ENCODE peak calls at places on chromosome 7, in seven cellular contexts. J is heart left ventricle, F is neural progenitor cell, L is transverse colon, I is foreskin fibroblast, W is lower lobe of right lung, H is fibroblast of lung. K is an unnamed sample.

GRCh38 chr7:106344861-106345260 is 60.1 kb upstream of the NAMPT start:
- DNase-seq in J (no peak), F (no peak), L (no peak), I (peak; percentile 19), W (no peak), H (peak; percentile 53), K (no peak)

GRCh38 chr7:133568544-133568943 is 315.7 kb downstream of the EXOC4 start:
- DNase-seq in J (no peak), F (no peak), L (no peak), I (no peak), W (no peak), H (peak; percentile 21), K (no peak)

GRCh38 chr7:90843467-90843866 is 247.3 kb downstream of the CDK14 start:
- DNase-seq in J (no peak), F (no peak), L (no peak), I (no peak), W (no peak), H (no peak), K (no peak)

GRCh38 chr7:106277976-106278375 is 6.8 kb downstream of the NAMPT start:
- DNase-seq in J (no peak), F (no peak), L (no peak), I (no peak), W (no peak), H (peak; percentile 75), K (no peak)

GRCh38 chr7:84633-85020 is 107.7 kb upstream of the FAM20C start:
- DNase-seq in J (no peak), F (no peak), L (no peak), I (no peak), W (no peak), H (no peak), K (no peak)

GRCh38 chr7:77473240-77474005 is 57.3 kb upstream of the GSAP start:
- DNase-seq in J (no peak), F (no peak), L (no peak), I (no peak), W (no peak), H (no peak), K (no peak)

GRCh38 chr7:18788026-18788425 is 292.5 kb downstream of the HDAC9 start:
- DNase-seq in J (no peak), F (no peak), L (no peak), I (no peak), W (no peak), H (no peak), K (no peak)

GRCh38 chr7:32658034-32658944 is 163.0 kb downstream of the AVL9 start:
- DNase-seq in J (no peak), F (no peak), L (peak; percentile 33), I (no peak), W (no peak), H (peak; percentile 65), K (no peak)

GRCh38 chr7:151755131-151755787 is 121.7 kb downstream of the PRKAG2 start:
- DNase-seq in J (peak; percentile 66), F (no peak), L (peak; percentile 37), I (peak; percentile 57), W (peak; percentile 59), H (no peak), K (peak; percentile 41)

GRCh38 chr7:1922071-1922869 is 252.2 kb downstream of the ELFN1 start:
- DNase-seq in J (peak; percentile 29), F (no peak), L (no peak), I (peak; percentile 71), W (peak; percentile 49), H (no peak), K (peak; percentile 43)

GRCh38 chr7:149456770-149457421 is 4.0 kb downstream of the ZNF777 start:
- DNase-seq in J (no peak), F (no peak), L (no peak), I (no peak), W (no peak), H (peak; percentile 9), K (no peak)

GRCh38 chr7:56479136-56479535 is 362.9 kb upstream of the NUPR2 start:
- DNase-seq in J (no peak), F (no peak), L (no peak), I (no peak), W (no peak), H (no peak), K (no peak)

GRCh38 chr7:157404845-157405481 is 68.2 kb downstream of the DNAJB6 start:
- DNase-seq in J (peak; percentile 27), F (no peak), L (no peak), I (peak; percentile 94), W (no peak), H (peak; percentile 91), K (peak; percentile 95)

GRCh38 chr7:93828260-93828659 is 62.3 kb downstream of the TFPI2 start:
- DNase-seq in J (no peak), F (no peak), L (no peak), I (no peak), W (no peak), H (no peak), K (no peak)

GRCh38 chr7:63024446-63024845 is 974.2 kb upstream of the ZNF722 start:
- DNase-seq in J (no peak), F (no peak), L (no peak), I (no peak), W (no peak), H (no peak), K (no peak)

GRCh38 chr7:133320887-133321286 is 68.0 kb downstream of the EXOC4 start:
- DNase-seq in J (no peak), F (no peak), L (no peak), I (no peak), W (no peak), H (no peak), K (no peak)

GRCh38 chr7:50807026-50807730 is 24.5 kb upstream of the GRB10 start:
- DNase-seq in J (no peak), F (no peak), L (no peak), I (no peak), W (no peak), H (peak; percentile 82), K (no peak)

GRCh38 chr7:20407585-20408466 is 77.1 kb downstream of the ITGB8 start:
- DNase-seq in J (peak; percentile 86), F (peak; percentile 34), L (no peak), I (peak; percentile 31), W (peak; percentile 69), H (peak; percentile 76), K (no peak)

GRCh38 chr7:28126047-28127041 is 54.3 kb downstream of the JAZF1 start:
- DNase-seq in J (no peak), F (no peak), L (no peak), I (no peak), W (no peak), H (no peak), K (no peak)

GRCh38 chr7:144391823-144392255 is 11.7 kb downstream of the NOBOX start:
- DNase-seq in J (no peak), F (peak; percentile 69), L (no peak), I (peak; percentile 9), W (no peak), H (peak; percentile 37), K (peak; percentile 29)

GRCh38 chr7:155467846-155468821 is 10.2 kb downstream of the EN2 start:
- DNase-seq in J (no peak), F (peak; percentile 74), L (no peak), I (no peak), W (peak; percentile 44), H (no peak), K (no peak)

GRCh38 chr7:14233026-14233897 is 243.8 kb upstream of the ETV1 start:
- DNase-seq in J (no peak), F (no peak), L (no peak), I (peak; percentile 11), W (no peak), H (peak; percentile 68), K (no peak)

GRCh38 chr7:141484907-141485306 is 66.3 kb upstream of the AGK start:
- DNase-seq in J (no peak), F (no peak), L (no peak), I (no peak), W (no peak), H (no peak), K (no peak)

GRCh38 chr7:141481971-141482370 is 69.2 kb upstream of the AGK start:
- DNase-seq in J (no peak), F (no peak), L (no peak), I (no peak), W (no peak), H (no peak), K (no peak)

GRCh38 chr7:141486959-141487358 is 64.3 kb upstream of the AGK start:
- DNase-seq in J (no peak), F (peak; percentile 3), L (no peak), I (no peak), W (no peak), H (no peak), K (no peak)

GRCh38 chr7:141480953-141481352 is 70.3 kb upstream of the AGK start:
- DNase-seq in J (no peak), F (no peak), L (no peak), I (no peak), W (no peak), H (no peak), K (no peak)

GRCh38 chr7:141483044-141483443 is 68.2 kb upstream of the AGK start:
- DNase-seq in J (no peak), F (no peak), L (no peak), I (no peak), W (no peak), H (no peak), K (no peak)
- H3K4me3 ChIP-seq in J (no peak overlapping the region), F (no peak overlapping the region), L (no peak overlapping the region), I (no peak overlapping the region), W (no peak overlapping the region), H (no peak overlapping the region), K (no peak overlapping the region)

GRCh38 chr7:39924122-39924521 is 25.9 kb upstream of the CDK13 start:
- DNase-seq in J (no peak), F (no peak), L (no peak), I (no peak), W (no peak), H (no peak), K (no peak)
- TF ChIP-seq CTCF in J (no peak), F (no peak), L (no peak), I (no peak), W (no peak), H (no peak), K (no peak)

DNA sequence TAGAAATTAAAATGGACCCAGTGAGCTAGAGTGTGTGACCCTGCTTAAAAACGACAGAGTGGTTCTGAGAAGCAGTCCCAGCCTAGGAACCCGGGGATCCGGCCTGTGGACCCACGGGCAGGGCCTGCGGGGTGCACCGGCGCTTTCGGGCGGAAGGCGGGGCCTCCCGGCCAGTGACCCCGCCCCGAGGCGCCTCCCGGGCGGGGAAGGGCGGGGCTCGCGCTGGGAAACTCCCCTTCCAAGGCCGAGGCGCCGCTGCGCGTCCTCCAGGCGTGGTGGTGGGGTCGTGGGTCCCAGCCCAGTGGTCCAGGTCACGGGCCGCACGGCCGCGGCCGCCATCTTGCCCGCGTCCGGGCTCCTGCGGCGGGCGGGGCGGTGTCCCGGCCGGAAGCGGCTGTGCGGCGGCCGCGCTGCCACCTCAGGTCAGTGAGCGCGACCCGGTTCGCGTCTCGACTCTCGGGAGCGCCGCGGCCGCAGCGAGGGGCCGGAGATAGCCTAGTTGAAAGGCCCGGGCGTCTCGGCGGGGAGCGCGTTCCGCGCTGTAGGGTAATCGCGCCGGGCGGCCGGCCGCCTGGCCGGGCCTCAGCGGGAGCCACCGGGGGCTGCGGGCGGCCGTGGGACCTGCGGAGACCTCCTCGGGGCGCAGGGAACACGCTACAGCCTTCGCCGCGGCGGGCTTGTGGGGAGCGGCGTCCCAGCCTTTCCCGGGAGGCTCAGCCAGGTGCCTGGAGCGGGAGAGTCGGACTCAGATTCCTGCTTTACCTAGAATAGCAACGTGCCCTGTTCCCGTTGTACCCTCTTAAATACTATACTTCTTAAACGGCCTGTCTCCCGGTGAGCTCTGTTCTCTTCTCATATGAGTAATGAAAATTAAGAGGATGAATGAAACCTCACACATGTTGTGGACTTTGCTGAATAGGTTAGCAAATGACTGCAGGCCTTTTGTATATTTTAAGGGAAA is at the start of gene MIOS:
- DNase-seq in J (peak; percentile 93), F (peak; percentile 87), L (peak; percentile 92), I (peak; percentile 75), W (peak; percentile 93), H (peak; percentile 72), K (no peak)
- H3K4me3 ChIP-seq in J (peak within 1 kb of the TSS; percentile 85), F (peak within 1 kb of the TSS; percentile 56), L (peak within 1 kb of the TSS; percentile 89), I (peak within 1 kb of the TSS; percentile 91), W (peak within 1 kb of the TSS; percentile 71), H (peak within 1 kb of the TSS; percentile 86), K (peak within 1 kb of the TSS; percentile 81)

GRCh38 chr7:24406053-24406561 is 122.1 kb downstream of the NPY start:
- DNase-seq in J (no peak), F (no peak), L (no peak), I (no peak), W (no peak), H (peak; percentile 24), K (no peak)
- TF ChIP-seq CTCF in J (no peak), F (no peak), L (no peak), I (no peak), W (no peak), H (no peak), K (no peak)